ENCODE peak calls at places on chromosomes 3 and 15, in four cellular contexts. I is cardiac fibroblast, D is dorsolateral prefrontal cortex, M is GM20000. W is an unnamed sample.

GRCh38 chr3:122973893-122974615 is 53.5 kb downstream of the SEMA5B start:
- DNase-seq in I (no peak), M (no peak), D (peak), W (no peak)

GRCh38 chr3:54870423-54870822 is 57.4 kb downstream of the LRTM1 start:
- DNase-seq in D (no peak), I (peak), M (peak), W (no peak)

GRCh38 chr15:50909044-50909342 is 510 bp downstream of the AP4E1 start:
- DNase-seq in I (no peak), D (no peak), M (no peak), W (peak)

GRCh38 chr15:96051598-96051997 is 278.9 kb upstream of the NR2F2 start:
- DNase-seq in I (no peak), D (no peak), M (no peak), W (no peak)

GRCh38 chr15:65208656-65209055 is 2.6 kb downstream of the CILP start:
- DNase-seq in I (no peak), D (no peak), M (no peak), W (no peak)

GRCh38 chr3:14124223-14124614 is 451 bp downstream of the CHCHD4 start:
- DNase-seq in M (peak), I (peak), D (peak), W (peak)

GRCh38 chr3:46359748-46360509 is 6.0 kb downstream of the CCR2 start:
- DNase-seq in D (no peak), I (peak), M (no peak), W (no peak)

GRCh38 chr3:13569641-13570390 is 20.9 kb downstream of the FBLN2 start:
- DNase-seq in I (no peak), D (peak), M (no peak), W (no peak)

GRCh38 chr3:49636883-49637609 is 37.1 kb upstream of the APEH start:
- DNase-seq in M (no peak), D (peak), I (no peak), W (no peak)

GRCh38 chr15:45326776-45327175 is 51.6 kb downstream of the GATM start:
- DNase-seq in I (no peak), M (no peak), D (no peak), W (no peak)

GRCh38 chr3:194323785-194324735 is 27.1 kb downstream of the CPN2 start:
- DNase-seq in M (peak), I (peak), D (no peak), W (peak)

GRCh38 chr3:133444071-133444774 is 44.4 kb downstream of the BFSP2 start:
- DNase-seq in M (no peak), D (no peak), I (peak), W (no peak)

GRCh38 chr3:196502775-196503181 is 790 bp downstream of the RNF168 start:
- DNase-seq in I (peak), D (peak), M (peak), W (peak)

GRCh38 chr3:196098365-196098764 is 16.5 kb upstream of the TFRC start:
- DNase-seq in I (no peak), D (no peak), M (no peak), W (no peak)

GRCh38 chr15:75178171-75178937 is 23.3 kb upstream of the C15orf39 start:
- DNase-seq in D (no peak), I (no peak), M (peak), W (peak)

GRCh38 chr3:11560746-11561145 is 83.0 kb downstream of the VGLL4 start:
- DNase-seq in I (no peak), M (no peak), D (no peak), W (no peak)

GRCh38 chr3:170079466-170080165 is 41.8 kb downstream of the GPR160 start:
- DNase-seq in I (no peak), M (no peak), D (no peak), W (no peak)

GRCh38 chr15:65414841-65415621 is 7.7 kb downstream of the IGDCC4 start:
- DNase-seq in D (peak), M (no peak), I (no peak), W (no peak)

GRCh38 chr15:25249236-25250010 is 189.4 kb downstream of the UBE3A start:
- DNase-seq in D (no peak), I (no peak), M (no peak), W (peak)

GRCh38 chr15:75348034-75348562 is 1.3 kb downstream of the NEIL1 start:
- DNase-seq in M (peak), D (no peak), I (no peak), W (no peak)

GRCh38 chr15:33115191-33115861 is 79.2 kb downstream of the FMN1 start:
- DNase-seq in I (no peak), M (no peak), D (no peak), W (no peak)

GRCh38 chr3:172617013-172617706 is 93.7 kb downstream of the NCEH1 start:
- DNase-seq in I (no peak), M (no peak), D (no peak), W (no peak)

GRCh38 chr3:141109761-141110160 is 58.6 kb downstream of the SPSB4 start:
- DNase-seq in I (no peak), M (no peak), D (no peak), W (no peak)

GRCh38 chr3:82607391-82607790 is 845.9 kb upstream of the GBE1 start:
- DNase-seq in I (no peak), M (no peak), D (no peak), W (no peak)

DNA sequence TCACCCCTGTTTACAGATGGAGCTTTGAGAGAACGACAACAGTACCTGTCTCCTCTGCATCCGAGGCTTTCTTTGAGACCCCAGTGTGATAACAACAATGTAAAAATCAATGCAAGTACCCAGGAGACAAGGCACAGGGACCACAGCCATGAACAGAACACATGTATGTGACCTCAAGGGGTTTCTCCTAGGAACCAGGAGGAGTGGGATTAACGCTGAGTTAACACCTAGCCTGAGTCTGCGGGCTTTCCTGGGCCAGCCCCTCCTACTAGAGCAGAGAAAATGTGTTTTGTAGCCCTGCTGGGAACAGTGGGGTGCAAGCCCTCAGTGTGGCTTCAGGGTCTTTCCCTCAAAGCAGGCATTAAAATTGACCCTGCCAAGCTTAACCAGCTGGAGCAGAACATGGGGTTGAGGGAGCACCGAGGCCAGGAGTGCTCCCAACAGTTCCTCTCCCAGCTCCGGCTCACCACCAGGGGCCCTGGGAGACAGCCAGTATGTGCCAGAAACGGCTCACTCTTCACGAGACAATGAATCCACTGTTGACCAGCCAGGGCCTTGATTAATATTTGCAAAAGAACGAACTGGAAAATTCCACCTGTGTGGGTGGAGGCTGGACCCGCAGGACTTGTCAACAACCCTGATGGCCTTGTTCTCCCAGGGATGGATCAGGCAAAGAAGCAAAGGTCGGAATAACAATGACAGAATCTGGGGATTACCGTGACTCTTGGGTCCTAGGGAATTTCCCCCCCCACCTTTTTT is 3.6 kb downstream of the CHDH start:
- DNase-seq in I (peak), D (peak), M (no peak), W (no peak)
- TF ChIP-seq CTCF in I (no peak), D (no peak), M (no peak), W (no peak)

GRCh38 chr3:53036063-53036619 is 9.7 kb downstream of the SFMBT1 start:
- DNase-seq in I (no peak), M (no peak), D (no peak), W (no peak)
- TF ChIP-seq CTCF in I (no peak), M (no peak), D (no peak), W (no peak)

GRCh38 chr3:52770581-52771333 is at the start of gene NEK4:
- DNase-seq in I (peak), D (peak), M (peak), W (peak)
- TF ChIP-seq CTCF in I (no peak), D (no peak), M (no peak), W (no peak)

DNA sequence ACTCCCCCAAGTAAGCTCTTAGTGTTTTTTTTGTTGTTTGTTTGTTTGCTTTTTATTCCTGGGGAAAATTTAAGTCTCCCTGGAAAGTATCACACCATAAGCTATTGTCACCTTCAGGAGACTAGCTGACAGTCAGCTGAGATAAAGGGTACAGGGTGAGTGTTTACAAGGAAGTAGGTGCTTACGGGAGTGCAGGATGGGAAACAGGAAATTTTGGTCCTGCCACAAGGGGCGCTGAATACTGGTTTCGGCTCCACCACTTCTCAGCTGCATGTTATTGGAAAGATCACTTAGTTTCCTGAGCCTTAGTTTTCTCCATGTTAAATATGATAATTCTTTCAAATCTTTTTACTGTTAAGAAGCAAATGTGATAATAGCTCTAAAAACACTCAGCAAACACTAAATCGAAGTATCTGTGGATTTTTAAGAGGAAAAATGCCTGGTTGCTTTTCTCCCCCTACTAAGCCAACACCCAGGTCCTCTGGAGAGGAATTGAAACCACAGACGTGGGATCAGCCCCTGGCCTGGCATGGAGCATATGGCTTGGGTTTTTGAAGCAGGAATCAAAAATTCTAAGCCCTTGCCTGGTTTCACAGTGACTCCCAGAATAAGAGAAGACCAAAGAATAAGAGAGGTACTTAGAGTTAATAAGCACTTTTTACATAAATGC is 90.7 kb downstream of the SCN11A start:
- DNase-seq in D (no peak), M (peak), I (peak), W (peak)
- TF ChIP-seq CTCF in D (peak), M (peak), I (peak), W (peak)